ENCODE peak calls at places on chromosomes 7 and 10, in seven cellular contexts. S is fibroblast of the conjunctiva; J is activated CD4-positive, alpha-beta T cell treated with anti-CD3 and anti-CD28 coated beads for 48 hours; E is stimulated activated CD4-positive, alpha-beta T cell treated with anti-CD3 and anti-CD28 coated beads, Interleukin-4, amount 100 ng/mL, for 24 hours; X is caudate nucleus; L is EL; V is fibroblast of the aortic adventitia. Z is an unnamed sample.
A peak's percentile ranks its signal among the peaks of the same experiment; 100 is the strongest.

GRCh38 chr7:116801092-116801710 is 61.2 kb upstream of the CAPZA2 start:
- DNase-seq in E (no peak), J (no peak), X (no peak), V (peak; percentile 74), L (peak; percentile 92), S (no peak), Z (no peak)

GRCh38 chr10:26741368-26741767 is 43.9 kb downstream of the PDSS1 start:
- DNase-seq in J (no peak), S (no peak), L (no peak), V (no peak), E (no peak), X (no peak), Z (no peak)

GRCh38 chr7:17099083-17099973 is 199.1 kb upstream of the AHR start:
- DNase-seq in E (no peak), L (peak; percentile 14), V (peak; percentile 66), S (peak; percentile 17), J (no peak), X (no peak), Z (no peak)

GRCh38 chr10:112801748-112802147 is 148.3 kb upstream of the TCF7L2 start:
- DNase-seq in E (no peak), S (no peak), J (no peak), L (no peak), V (no peak), X (no peak), Z (no peak)

GRCh38 chr7:96548664-96549063 is 161.0 kb downstream of the SEM1 start:
- DNase-seq in E (no peak), S (no peak), L (no peak), J (no peak), X (no peak), V (no peak), Z (no peak)

GRCh38 chr7:155811560-155811894 is 736 bp downstream of the SHH start:
- DNase-seq in E (no peak), X (no peak), S (no peak), V (no peak), L (no peak), J (no peak), Z (no peak)

GRCh38 chr7:48424731-48425130 is 253.5 kb downstream of the ABCA13 start:
- DNase-seq in X (no peak), J (no peak), S (no peak), V (no peak), E (no peak), L (no peak), Z (no peak)

GRCh38 chr10:132921086-132921485 is 21.3 kb downstream of the CFAP46 start:
- DNase-seq in S (no peak), X (no peak), V (no peak), E (no peak), J (no peak), L (no peak), Z (no peak)

GRCh38 chr10:98489561-98490481 is 43.1 kb upstream of the HPS1 start:
- DNase-seq in X (no peak), L (no peak), J (no peak), V (no peak), S (no peak), E (no peak), Z (no peak)

GRCh38 chr7:17299477-17299991 is 1.1 kb downstream of the AHR start:
- DNase-seq in X (no peak), S (no peak), E (peak; percentile 27), L (peak; percentile 45), V (peak; percentile 52), J (peak; percentile 26), Z (no peak)

GRCh38 chr10:21031232-21031790 is 134.2 kb upstream of the NEBL start:
- DNase-seq in J (no peak), E (no peak), X (no peak), V (no peak), L (no peak), S (no peak), Z (no peak)

GRCh38 chr7:48048113-48048512 is 12.8 kb downstream of the C7orf57 start:
- DNase-seq in X (no peak), J (no peak), L (no peak), S (no peak), E (no peak), V (no peak), Z (no peak)

GRCh38 chr7:21568762-21569161 is 25.9 kb downstream of the DNAH11 start:
- DNase-seq in S (no peak), L (no peak), X (no peak), E (no peak), V (no peak), J (no peak), Z (no peak)

GRCh38 chr10:96758423-96758822 is 38.1 kb upstream of the PIK3AP1 start:
- DNase-seq in X (no peak), V (no peak), E (no peak), S (no peak), L (no peak), J (no peak), Z (no peak)

GRCh38 chr7:81267508-81267907 is 348.7 kb upstream of the SEMA3C start:
- DNase-seq in J (no peak), S (no peak), V (peak; percentile 42), L (no peak), X (no peak), E (no peak), Z (no peak)

GRCh38 chr7:151342811-151343210 is 1.2 kb downstream of the NUB1 start:
- DNase-seq in J (no peak), E (no peak), S (no peak), L (no peak), X (no peak), V (no peak), Z (no peak)

GRCh38 chr7:42722726-42723125 is 189.1 kb downstream of the C7orf25 start:
- DNase-seq in L (no peak), S (no peak), E (no peak), X (no peak), V (no peak), J (no peak), Z (no peak)

GRCh38 chr7:143320620-143321019 is 4.7 kb downstream of the CLCN1 start:
- DNase-seq in L (no peak), X (no peak), V (no peak), J (no peak), E (no peak), S (no peak), Z (no peak)

GRCh38 chr7:143419880-143420279 is 11.2 kb upstream of the EPHA1 start:
- DNase-seq in S (no peak), J (no peak), L (no peak), X (no peak), E (no peak), V (no peak), Z (no peak)

GRCh38 chr10:73601486-73601921 is 10.4 kb upstream of the USP54 start:
- DNase-seq in V (no peak), X (no peak), J (no peak), L (peak; percentile 14), S (no peak), E (no peak), Z (no peak)

GRCh38 chr10:43692051-43692825 is 43.6 kb upstream of the ZNF32 start:
- DNase-seq in X (no peak), V (peak; percentile 92), L (peak; percentile 19), J (no peak), E (no peak), S (peak; percentile 79), Z (no peak)

GRCh38 chr7:3301472-3301778 is 373 bp downstream of the SDK1 start:
- DNase-seq in V (no peak), E (no peak), L (no peak), J (no peak), X (no peak), S (no peak), Z (no peak)

GRCh38 chr7:379456-380225 is 89.7 kb downstream of the FOXL3 start:
- DNase-seq in L (peak; percentile 23), J (no peak), V (no peak), S (no peak), X (no peak), E (no peak), Z (peak; percentile 89)

GRCh38 chr7:35185908-35186731 is 67.8 kb downstream of the TBX20 start:
- DNase-seq in V (peak; percentile 40), X (peak; percentile 64), J (peak; percentile 32), S (no peak), L (peak; percentile 81), E (no peak), Z (no peak)

GRCh38 chr10:133102415-133103095 is 14.8 kb downstream of the ADGRA1 start:
- DNase-seq in J (no peak), S (no peak), X (no peak), E (no peak), L (no peak), V (no peak), Z (no peak)

GRCh38 chr10:70684841-70685457 is 12.6 kb downstream of the ADAMTS14 start:
- DNase-seq in X (no peak), L (no peak), V (no peak), S (no peak), J (no peak), E (no peak), Z (no peak)

GRCh38 chr7:69596723-69597277 is 1.5 kb upstream of the AUTS2 start:
- DNase-seq in J (no peak), S (no peak), V (no peak), E (no peak), L (no peak), X (no peak), Z (no peak)

GRCh38 chr7:77931841-77932240 is 133.3 kb downstream of the PHTF2 start:
- DNase-seq in J (no peak), V (no peak), L (no peak), E (no peak), X (no peak), S (no peak), Z (no peak)

GRCh38 chr7:28953628-28954027 is 4.5 kb downstream of the TRIL start:
- DNase-seq in V (peak; percentile 40), X (no peak), S (no peak), E (no peak), J (no peak), L (peak; percentile 37), Z (no peak)

GRCh38 chr10:31399171-31399570 is 80.2 kb downstream of the ZEB1 start:
- DNase-seq in V (no peak), S (no peak), X (no peak), L (no peak), E (no peak), J (no peak), Z (no peak)

Z was measured in mesenteric fat pad.